ENCODE peak calls at places on chromosomes 4 and X, in eight cellular contexts. F, Y, X, G, J, A, H and E are unnamed samples.

GRCh38 chrX:80808854-80809493 is 703 bp downstream of the BRWD3 start:
- DNase-seq in G (no peak), Y (peak; percentile 30), A (peak; percentile 12), H (no peak), X (peak; percentile 44), J (no peak), F (no peak), E (no peak)

GRCh38 chr4:56348582-56348981 is 38.7 kb downstream of the AASDH start:
- DNase-seq in J (no peak), H (no peak), A (no peak), G (no peak), Y (no peak), F (no peak), X (no peak), E (no peak)

GRCh38 chr4:188110036-188110435 is 633 bp upstream of the TRIML2 start:
- DNase-seq in G (no peak), F (no peak), X (no peak), H (no peak), J (no peak), Y (no peak), A (no peak), E (no peak)

GRCh38 chr4:88409206-88409605 is 30.6 kb downstream of the HERC6 start:
- DNase-seq in A (no peak), X (no peak), F (no peak), J (no peak), H (no peak), Y (no peak), G (no peak), E (no peak)

GRCh38 chr4:176547005-176547404 is 227.2 kb downstream of the SPCS3 start:
- DNase-seq in X (no peak), J (no peak), Y (no peak), G (no peak), F (no peak), H (no peak), A (peak; percentile 50), E (no peak)

GRCh38 chr4:7389719-7390118 is 45.0 kb downstream of the PSAPL1 start:
- DNase-seq in G (peak; percentile 16), Y (no peak), J (no peak), A (no peak), X (peak; percentile 19), H (no peak), F (no peak), E (no peak)

GRCh38 chrX:35076061-35076460 is 133.5 kb downstream of the FAM47B start:
- DNase-seq in Y (no peak), A (no peak), H (no peak), F (no peak), X (no peak), G (no peak), J (no peak), E (no peak)

GRCh38 chr4:145055533-145056257 is 42.3 kb downstream of the ANAPC10 start:
- DNase-seq in X (no peak), Y (no peak), H (no peak), J (no peak), G (no peak), F (no peak), A (no peak), E (no peak)

GRCh38 chr4:161717084-161717483 is 446.7 kb downstream of the FSTL5 start:
- DNase-seq in H (no peak), A (no peak), J (no peak), F (no peak), G (no peak), X (no peak), Y (no peak), E (no peak)

GRCh38 chr4:161714022-161714751 is 449.6 kb downstream of the FSTL5 start:
- DNase-seq in F (no peak), G (no peak), J (no peak), Y (no peak), A (no peak), X (no peak), H (no peak), E (no peak)

GRCh38 chr4:161714928-161715327 is 448.9 kb downstream of the FSTL5 start:
- DNase-seq in A (no peak), H (no peak), F (no peak), G (no peak), X (no peak), J (no peak), Y (no peak), E (no peak)
- H3K27ac ChIP-seq in A (no peak overlapping the region), H (no peak overlapping the region), F (no peak overlapping the region), G (no peak overlapping the region), X (no peak overlapping the region), J (no peak overlapping the region), Y (no peak overlapping the region), E (no peak overlapping the region)

DNA sequence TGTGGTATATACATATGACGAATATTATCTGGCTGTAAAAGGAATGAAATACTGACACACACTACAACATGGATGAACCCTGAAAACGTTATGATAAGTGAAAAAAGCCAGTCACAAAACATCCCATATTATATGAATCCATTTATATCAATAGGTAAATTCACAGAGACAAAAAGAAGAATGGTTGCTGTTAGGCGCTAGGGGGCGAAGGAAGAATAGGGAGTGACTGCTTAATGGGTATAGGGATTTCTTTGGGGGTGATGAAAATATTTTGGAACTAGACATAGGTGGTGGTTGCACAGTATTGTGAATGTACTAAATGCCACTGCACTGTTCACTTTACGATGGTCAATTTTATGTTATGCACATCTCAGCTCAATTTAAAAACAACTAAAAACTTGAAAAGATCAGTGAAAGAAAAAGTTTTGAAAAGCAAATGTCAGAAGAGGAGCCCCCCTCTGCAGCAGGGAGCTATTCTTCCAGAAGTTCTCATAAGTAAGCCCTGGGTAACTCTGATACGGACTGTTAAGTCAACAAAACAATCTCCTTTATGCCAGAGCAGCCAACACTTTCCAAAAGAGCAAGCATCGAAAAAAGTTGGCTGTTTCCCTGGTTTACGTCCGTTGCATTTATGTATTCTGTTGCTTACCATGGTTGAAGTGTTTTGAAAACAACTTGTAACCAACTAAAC is 96.3 kb upstream of the EGFL6 start:
- DNase-seq in Y (no peak), G (no peak), H (no peak), F (no peak), X (no peak), J (no peak), A (peak; percentile 28), E (no peak)
- TF ChIP-seq CTCF in Y (no peak), G (no peak), H (no peak), F (no peak), X (no peak), J (no peak), A (no peak), E (no peak)

GRCh38 chr4:41360214-41360910 is 103.6 kb downstream of the UCHL1 start:
- DNase-seq in A (peak; percentile 61), G (peak; percentile 76), Y (peak; percentile 82), X (peak; percentile 77), F (peak; percentile 85), J (peak; percentile 94), H (peak; percentile 29), E (peak; percentile 87)

GRCh38 chr4:41360911-41361830 is 104.4 kb downstream of the UCHL1 start:
- DNase-seq in G (peak; percentile 44), A (peak; percentile 30), F (peak; percentile 40), Y (peak; percentile 54), J (peak; percentile 80), X (peak; percentile 59), H (no peak), E (peak; percentile 64)

GRCh38 chr4:41359069-41359769 is 102.5 kb downstream of the UCHL1 start:
- DNase-seq in X (no peak), Y (no peak), F (no peak), H (no peak), J (peak; percentile 63), A (no peak), G (no peak), E (no peak)

GRCh38 chr4:41358626-41359025 is 101.9 kb downstream of the UCHL1 start:
- DNase-seq in Y (no peak), A (no peak), G (peak; percentile 64), J (no peak), F (peak; percentile 48), X (peak; percentile 74), H (no peak), E (no peak)

DNA sequence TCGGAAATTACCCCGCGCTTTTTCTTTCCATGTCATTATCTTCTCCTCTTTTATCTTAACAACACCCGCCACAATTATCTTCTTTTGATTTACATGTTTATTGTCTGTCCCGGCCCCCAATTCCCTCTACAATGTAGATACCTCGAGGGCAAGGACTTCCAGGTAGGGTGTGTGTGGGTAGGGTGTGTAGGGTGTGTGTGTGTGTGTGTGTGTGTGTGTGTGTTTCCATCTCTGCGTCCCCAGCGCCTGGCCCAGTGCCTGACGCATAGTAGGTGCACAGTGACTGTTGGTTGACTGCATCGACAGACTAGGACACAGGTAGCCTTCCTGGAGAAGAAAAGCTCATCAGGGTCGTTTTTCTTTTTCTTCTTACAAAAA is 103.1 kb downstream of the UCHL1 start:
- DNase-seq in G (no peak), H (no peak), J (no peak), F (no peak), X (no peak), Y (no peak), A (no peak), E (no peak)
- H3K27ac ChIP-seq in G (peak overlapping the region; percentile 80), H (peak overlapping the region; percentile 85), J (peak overlapping the region; percentile 94), F (peak overlapping the region; percentile 94), X (peak overlapping the region; percentile 89), Y (no peak overlapping the region), A (no peak overlapping the region), E (peak overlapping the region; percentile 96)

GRCh38 chr4:76623217-76624060 is 188.4 kb downstream of the SHROOM3 start:
- DNase-seq in X (no peak), J (no peak), Y (no peak), F (no peak), H (no peak), G (no peak), A (no peak), E (no peak)

GRCh38 chr4:76630748-76631147 is 195.7 kb downstream of the SHROOM3 start:
- DNase-seq in X (no peak), H (no peak), F (no peak), G (no peak), J (no peak), A (no peak), Y (no peak), E (no peak)

GRCh38 chr4:76624271-76624681 is 189.2 kb downstream of the SHROOM3 start:
- DNase-seq in H (peak; percentile 17), A (peak; percentile 92), J (no peak), X (peak; percentile 52), F (no peak), G (no peak), Y (peak; percentile 72), E (peak; percentile 11)

GRCh38 chr4:76625316-76625715 is 190.3 kb downstream of the SHROOM3 start:
- DNase-seq in X (no peak), G (no peak), J (no peak), H (no peak), A (no peak), F (no peak), Y (no peak), E (no peak)

DNA sequence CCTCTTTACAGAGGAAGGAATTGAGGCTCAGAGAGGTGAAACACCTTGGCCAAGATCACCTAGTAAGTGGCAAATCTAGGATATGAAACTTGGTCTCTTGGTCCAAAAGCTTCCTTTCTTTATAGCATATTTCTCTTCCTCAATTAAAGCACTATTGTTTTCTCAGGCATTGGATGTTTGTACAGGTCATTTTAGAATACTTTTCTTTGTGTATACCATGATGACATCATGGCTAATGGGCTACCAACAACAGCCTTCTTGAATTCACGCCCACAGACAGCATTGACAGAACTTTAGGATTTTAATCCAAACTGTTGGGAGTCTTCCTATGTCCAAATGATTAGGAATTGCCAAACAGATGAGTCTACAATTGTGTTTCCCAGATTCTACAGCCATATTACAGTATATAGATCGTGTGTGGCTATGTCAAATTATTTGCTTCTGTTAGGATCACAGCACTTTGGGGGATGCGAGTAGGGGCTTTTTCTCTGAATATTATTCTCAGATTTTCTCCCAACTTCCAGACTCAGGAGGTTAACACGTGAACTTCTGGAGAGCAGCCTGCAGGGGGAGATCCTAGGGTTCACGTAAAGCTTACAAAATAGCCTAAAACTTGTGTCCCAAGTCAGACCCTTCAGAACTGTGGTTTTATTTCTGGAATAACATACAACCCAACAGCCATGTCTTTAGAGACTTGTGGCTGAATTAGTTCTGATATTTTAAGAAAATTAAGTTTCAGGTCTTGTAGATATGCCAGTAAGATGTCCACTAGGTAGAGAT is 191.8 kb downstream of the SHROOM3 start:
- DNase-seq in G (no peak), H (no peak), X (no peak), J (no peak), A (peak; percentile 44), F (no peak), Y (no peak), E (no peak)
- TF ChIP-seq CTCF in G (no peak), H (no peak), X (no peak), J (no peak), A (peak; percentile 50), F (peak; percentile 18), Y (no peak), E (no peak)